ENCODE peak calls at places on chromosome 13, in seven cellular contexts. One of them, this sample, is unnamed.

GRCh38 chr13:98524391-98524790 is 52.5 kb downstream of the STK24 start:
- DNase-seq in stimulated activated CD4-positive, alpha-beta T cell treated with anti-CD3 and anti-CD28 coated beads, Interleukin-1b, Interleukin-23, amount 100 ng/mL, for 4 hours: no peak
- DNase-seq in COR-L47: no peak
- DNase-seq in NCI-H1436: no peak
- DNase-seq in upper lobe of right lung: peak
- DNase-seq in ovary: no peak
- DNase-seq in GM20000: no peak
- DNase-seq in this sample: no peak

GRCh38 chr13:64855506-64855905 is 2374.6 kb downstream of the PCDH9 start:
- DNase-seq in NCI-H1436: no peak
- DNase-seq in ovary: no peak
- DNase-seq in COR-L47: no peak
- DNase-seq in GM20000: no peak
- DNase-seq in stimulated activated CD4-positive, alpha-beta T cell treated with anti-CD3 and anti-CD28 coated beads, Interleukin-1b, Interleukin-23, amount 100 ng/mL, for 4 hours: no peak
- DNase-seq in upper lobe of right lung: no peak
- DNase-seq in this sample: no peak

GRCh38 chr13:111665691-111666095 is 345.3 kb downstream of the TEX29 start:
- DNase-seq in ovary: no peak
- DNase-seq in stimulated activated CD4-positive, alpha-beta T cell treated with anti-CD3 and anti-CD28 coated beads, Interleukin-1b, Interleukin-23, amount 100 ng/mL, for 4 hours: no peak
- DNase-seq in upper lobe of right lung: no peak
- DNase-seq in GM20000: no peak
- DNase-seq in NCI-H1436: no peak
- DNase-seq in COR-L47: no peak
- DNase-seq in this sample: no peak

GRCh38 chr13:110455444-110455843 is 106.1 kb downstream of the RAB20 start:
- DNase-seq in upper lobe of right lung: no peak
- DNase-seq in GM20000: no peak
- DNase-seq in NCI-H1436: no peak
- DNase-seq in COR-L47: no peak
- DNase-seq in stimulated activated CD4-positive, alpha-beta T cell treated with anti-CD3 and anti-CD28 coated beads, Interleukin-1b, Interleukin-23, amount 100 ng/mL, for 4 hours: no peak
- DNase-seq in ovary: no peak
- DNase-seq in this sample: no peak

GRCh38 chr13:87777395-87777794 is 106.2 kb downstream of the SLITRK5 start:
- DNase-seq in upper lobe of right lung: no peak
- DNase-seq in GM20000: no peak
- DNase-seq in COR-L47: no peak
- DNase-seq in stimulated activated CD4-positive, alpha-beta T cell treated with anti-CD3 and anti-CD28 coated beads, Interleukin-1b, Interleukin-23, amount 100 ng/mL, for 4 hours: no peak
- DNase-seq in NCI-H1436: no peak
- DNase-seq in ovary: no peak
- DNase-seq in this sample: no peak

GRCh38 chr13:19345158-19345557 is 163.5 kb upstream of the TUBA3C start:
- DNase-seq in stimulated activated CD4-positive, alpha-beta T cell treated with anti-CD3 and anti-CD28 coated beads, Interleukin-1b, Interleukin-23, amount 100 ng/mL, for 4 hours: no peak
- DNase-seq in COR-L47: no peak
- DNase-seq in GM20000: no peak
- DNase-seq in ovary: no peak
- DNase-seq in upper lobe of right lung: no peak
- DNase-seq in NCI-H1436: no peak
- DNase-seq in this sample: no peak

GRCh38 chr13:43946281-43946680 is 66.6 kb downstream of the LACC1 start:
- DNase-seq in stimulated activated CD4-positive, alpha-beta T cell treated with anti-CD3 and anti-CD28 coated beads, Interleukin-1b, Interleukin-23, amount 100 ng/mL, for 4 hours: no peak
- DNase-seq in GM20000: no peak
- DNase-seq in ovary: no peak
- DNase-seq in NCI-H1436: no peak
- DNase-seq in COR-L47: no peak
- DNase-seq in upper lobe of right lung: no peak
- DNase-seq in this sample: no peak

GRCh38 chr13:107373551-107373950 is 805.6 kb upstream of the ARGLU1 start:
- DNase-seq in stimulated activated CD4-positive, alpha-beta T cell treated with anti-CD3 and anti-CD28 coated beads, Interleukin-1b, Interleukin-23, amount 100 ng/mL, for 4 hours: no peak
- DNase-seq in NCI-H1436: peak
- DNase-seq in ovary: no peak
- DNase-seq in upper lobe of right lung: no peak
- DNase-seq in COR-L47: peak
- DNase-seq in GM20000: no peak
- DNase-seq in this sample: peak

GRCh38 chr13:74090397-74090796 is 43.8 kb downstream of the KLF12 start:
- DNase-seq in upper lobe of right lung: no peak
- DNase-seq in stimulated activated CD4-positive, alpha-beta T cell treated with anti-CD3 and anti-CD28 coated beads, Interleukin-1b, Interleukin-23, amount 100 ng/mL, for 4 hours: no peak
- DNase-seq in COR-L47: no peak
- DNase-seq in GM20000: no peak
- DNase-seq in NCI-H1436: no peak
- DNase-seq in ovary: no peak
- DNase-seq in this sample: no peak

GRCh38 chr13:40375522-40376171 is 290.8 kb downstream of the FOXO1 start:
- DNase-seq in GM20000: no peak
- DNase-seq in stimulated activated CD4-positive, alpha-beta T cell treated with anti-CD3 and anti-CD28 coated beads, Interleukin-1b, Interleukin-23, amount 100 ng/mL, for 4 hours: no peak
- DNase-seq in COR-L47: no peak
- DNase-seq in upper lobe of right lung: no peak
- DNase-seq in NCI-H1436: no peak
- DNase-seq in ovary: no peak
- DNase-seq in this sample: no peak

GRCh38 chr13:106471957-106472543 is 63.4 kb downstream of the EFNB2 start:
- DNase-seq in upper lobe of right lung: no peak
- DNase-seq in ovary: no peak
- DNase-seq in GM20000: no peak
- DNase-seq in stimulated activated CD4-positive, alpha-beta T cell treated with anti-CD3 and anti-CD28 coated beads, Interleukin-1b, Interleukin-23, amount 100 ng/mL, for 4 hours: no peak
- DNase-seq in NCI-H1436: no peak
- DNase-seq in COR-L47: no peak
- DNase-seq in this sample: no peak

GRCh38 chr13:91400094-91400462 is 1.7 kb downstream of the GPC5 start:
- DNase-seq in stimulated activated CD4-positive, alpha-beta T cell treated with anti-CD3 and anti-CD28 coated beads, Interleukin-1b, Interleukin-23, amount 100 ng/mL, for 4 hours: no peak
- DNase-seq in NCI-H1436: no peak
- DNase-seq in COR-L47: no peak
- DNase-seq in GM20000: no peak
- DNase-seq in upper lobe of right lung: no peak
- DNase-seq in ovary: no peak
- DNase-seq in this sample: no peak

GRCh38 chr13:44904982-44905381 is 84.3 kb downstream of the NUFIP1 start:
- DNase-seq in ovary: peak
- DNase-seq in upper lobe of right lung: no peak
- DNase-seq in COR-L47: peak
- DNase-seq in NCI-H1436: no peak
- DNase-seq in GM20000: no peak
- DNase-seq in stimulated activated CD4-positive, alpha-beta T cell treated with anti-CD3 and anti-CD28 coated beads, Interleukin-1b, Interleukin-23, amount 100 ng/mL, for 4 hours: no peak
- DNase-seq in this sample: no peak

GRCh38 chr13:77853701-77854100 is 64.9 kb downstream of the EDNRB start:
- DNase-seq in GM20000: no peak
- DNase-seq in NCI-H1436: no peak
- DNase-seq in COR-L47: no peak
- DNase-seq in ovary: no peak
- DNase-seq in upper lobe of right lung: no peak
- DNase-seq in stimulated activated CD4-positive, alpha-beta T cell treated with anti-CD3 and anti-CD28 coated beads, Interleukin-1b, Interleukin-23, amount 100 ng/mL, for 4 hours: no peak
- DNase-seq in this sample: no peak

GRCh38 chr13:100473087-100473486 is 115.5 kb downstream of the GGACT start:
- DNase-seq in ovary: no peak
- DNase-seq in upper lobe of right lung: no peak
- DNase-seq in COR-L47: peak
- DNase-seq in NCI-H1436: no peak
- DNase-seq in stimulated activated CD4-positive, alpha-beta T cell treated with anti-CD3 and anti-CD28 coated beads, Interleukin-1b, Interleukin-23, amount 100 ng/mL, for 4 hours: no peak
- DNase-seq in GM20000: no peak
- DNase-seq in this sample: no peak

GRCh38 chr13:77476456-77476855 is 59.0 kb upstream of the SCEL start:
- DNase-seq in NCI-H1436: no peak
- DNase-seq in stimulated activated CD4-positive, alpha-beta T cell treated with anti-CD3 and anti-CD28 coated beads, Interleukin-1b, Interleukin-23, amount 100 ng/mL, for 4 hours: no peak
- DNase-seq in GM20000: no peak
- DNase-seq in upper lobe of right lung: no peak
- DNase-seq in COR-L47: no peak
- DNase-seq in ovary: no peak
- DNase-seq in this sample: no peak

GRCh38 chr13:93861818-93862217 is 617.7 kb downstream of the DCT start:
- DNase-seq in GM20000: no peak
- DNase-seq in upper lobe of right lung: no peak
- DNase-seq in ovary: no peak
- DNase-seq in stimulated activated CD4-positive, alpha-beta T cell treated with anti-CD3 and anti-CD28 coated beads, Interleukin-1b, Interleukin-23, amount 100 ng/mL, for 4 hours: no peak
- DNase-seq in NCI-H1436: no peak
- DNase-seq in COR-L47: no peak
- DNase-seq in this sample: no peak

GRCh38 chr13:105363747-105364177 is 1171.7 kb downstream of the EFNB2 start:
- DNase-seq in stimulated activated CD4-positive, alpha-beta T cell treated with anti-CD3 and anti-CD28 coated beads, Interleukin-1b, Interleukin-23, amount 100 ng/mL, for 4 hours: no peak
- DNase-seq in upper lobe of right lung: no peak
- DNase-seq in GM20000: no peak
- DNase-seq in NCI-H1436: peak
- DNase-seq in ovary: no peak
- DNase-seq in COR-L47: peak
- DNase-seq in this sample: no peak

GRCh38 chr13:33815011-33815550 is 2.9 kb upstream of the RFC3 start:
- DNase-seq in upper lobe of right lung: no peak
- DNase-seq in ovary: no peak
- DNase-seq in GM20000: no peak
- DNase-seq in NCI-H1436: no peak
- DNase-seq in stimulated activated CD4-positive, alpha-beta T cell treated with anti-CD3 and anti-CD28 coated beads, Interleukin-1b, Interleukin-23, amount 100 ng/mL, for 4 hours: no peak
- DNase-seq in COR-L47: no peak
- DNase-seq in this sample: no peak

GRCh38 chr13:27259831-27260230 is 8.5 kb downstream of the RPL21 start:
- DNase-seq in NCI-H1436: no peak
- DNase-seq in upper lobe of right lung: no peak
- DNase-seq in COR-L47: no peak
- DNase-seq in GM20000: no peak
- DNase-seq in stimulated activated CD4-positive, alpha-beta T cell treated with anti-CD3 and anti-CD28 coated beads, Interleukin-1b, Interleukin-23, amount 100 ng/mL, for 4 hours: no peak
- DNase-seq in ovary: no peak
- DNase-seq in this sample: no peak

GRCh38 chr13:49148405-49148804 is 71.7 kb upstream of the MLNR start:
- DNase-seq in ovary: no peak
- DNase-seq in stimulated activated CD4-positive, alpha-beta T cell treated with anti-CD3 and anti-CD28 coated beads, Interleukin-1b, Interleukin-23, amount 100 ng/mL, for 4 hours: no peak
- DNase-seq in COR-L47: no peak
- DNase-seq in upper lobe of right lung: no peak
- DNase-seq in NCI-H1436: no peak
- DNase-seq in GM20000: no peak
- DNase-seq in this sample: no peak

GRCh38 chr13:41694902-41695301 is 237.6 kb downstream of the RGCC start:
- DNase-seq in upper lobe of right lung: no peak
- DNase-seq in stimulated activated CD4-positive, alpha-beta T cell treated with anti-CD3 and anti-CD28 coated beads, Interleukin-1b, Interleukin-23, amount 100 ng/mL, for 4 hours: no peak
- DNase-seq in GM20000: peak
- DNase-seq in COR-L47: no peak
- DNase-seq in ovary: peak
- DNase-seq in NCI-H1436: no peak
- DNase-seq in this sample: peak